ENCODE peak calls at places on chromosome 15, in four cellular contexts. U, R, P and Z are unnamed samples.

GRCh38 chr15:62464705-62465104 is 299.6 kb upstream of the C2CD4B start:
- DNase-seq in U (peak), R (no peak), P (no peak), Z (no peak)

GRCh38 chr15:42679285-42680141 is 57.4 kb downstream of the CDAN1 start:
- DNase-seq in U (no peak), R (no peak), P (no peak), Z (no peak)

GRCh38 chr15:33188654-33189257 is 5.8 kb downstream of the FMN1 start:
- DNase-seq in U (no peak), R (no peak), P (peak), Z (no peak)

GRCh38 chr15:51738553-51738952 is 1.1 kb upstream of the LYSMD2 start:
- DNase-seq in U (no peak), R (no peak), P (no peak), Z (no peak)

GRCh38 chr15:51077565-51078153 is 17.0 kb downstream of the TNFAIP8L3 start:
- DNase-seq in U (no peak), R (peak), P (peak), Z (peak)

GRCh38 chr15:45612790-45613415 is 21.9 kb upstream of the SQOR start:
- DNase-seq in U (peak), R (no peak), P (no peak), Z (no peak)

GRCh38 chr15:35912196-35912595 is 366.2 kb upstream of the DPH6 start:
- DNase-seq in U (peak), R (no peak), P (no peak), Z (no peak)

GRCh38 chr15:38558714-38559059 is 5.9 kb downstream of the RASGRP1 start:
- DNase-seq in U (peak), R (no peak), P (no peak), Z (no peak)

GRCh38 chr15:92324036-92324963 is 69.4 kb upstream of the ST8SIA2 start:
- DNase-seq in U (no peak), R (no peak), P (no peak), Z (no peak)

GRCh38 chr15:71044006-71044405 is 71.3 kb upstream of the THSD4 start:
- DNase-seq in U (peak), R (no peak), P (no peak), Z (no peak)

GRCh38 chr15:92904832-92905640 is 4.9 kb downstream of the CHD2 start:
- DNase-seq in U (no peak), R (no peak), P (no peak), Z (no peak)

GRCh38 chr15:100001405-100001804 is 268.2 kb upstream of the LYSMD4 start:
- DNase-seq in U (no peak), R (no peak), P (no peak), Z (no peak)

GRCh38 chr15:91413142-91413541 is 313.1 kb downstream of the SV2B start:
- DNase-seq in U (peak), R (no peak), P (no peak), Z (no peak)

GRCh38 chr15:39281094-39281493 is 299.8 kb upstream of the THBS1 start:
- DNase-seq in U (peak), R (no peak), P (no peak), Z (no peak)

DNA sequence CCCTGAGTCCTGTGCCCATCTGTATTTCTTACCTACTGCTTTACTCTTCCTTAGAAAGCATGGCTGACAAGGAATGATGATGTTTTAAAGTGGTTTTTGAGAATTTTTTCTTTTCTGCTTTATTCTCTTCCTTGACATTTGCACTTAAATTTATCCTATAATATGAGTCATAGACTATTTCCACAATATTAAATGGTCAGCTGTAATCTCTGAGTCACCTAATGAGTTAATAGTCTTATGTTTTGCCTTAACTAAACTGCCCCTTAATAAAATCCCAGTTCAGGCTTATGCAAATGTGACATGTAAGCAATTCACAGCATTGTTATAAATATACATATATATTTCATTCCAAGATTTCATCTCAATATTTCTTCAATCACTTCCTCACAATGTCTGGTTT is 23.8 kb downstream of the MEIS2 start:
- DNase-seq in U (peak), R (no peak), P (no peak), Z (no peak)
- H3K27ac ChIP-seq in U (no peak), R (no peak), P (no peak), Z (no peak)

GRCh38 chr15:78321041-78321570 is 19.0 kb upstream of the CRABP1 start:
- DNase-seq in U (no peak), R (no peak), P (no peak), Z (no peak)

GRCh38 chr15:78320173-78320572 is 20.0 kb upstream of the CRABP1 start:
- DNase-seq in U (no peak), R (no peak), P (no peak), Z (no peak)

GRCh38 chr15:78322243-78322642 is 17.9 kb upstream of the CRABP1 start:
- DNase-seq in U (peak), R (no peak), P (no peak), Z (no peak)

GRCh38 chr15:78322724-78323395 is 17.3 kb upstream of the CRABP1 start:
- DNase-seq in U (no peak), R (no peak), P (no peak), Z (no peak)

DNA sequence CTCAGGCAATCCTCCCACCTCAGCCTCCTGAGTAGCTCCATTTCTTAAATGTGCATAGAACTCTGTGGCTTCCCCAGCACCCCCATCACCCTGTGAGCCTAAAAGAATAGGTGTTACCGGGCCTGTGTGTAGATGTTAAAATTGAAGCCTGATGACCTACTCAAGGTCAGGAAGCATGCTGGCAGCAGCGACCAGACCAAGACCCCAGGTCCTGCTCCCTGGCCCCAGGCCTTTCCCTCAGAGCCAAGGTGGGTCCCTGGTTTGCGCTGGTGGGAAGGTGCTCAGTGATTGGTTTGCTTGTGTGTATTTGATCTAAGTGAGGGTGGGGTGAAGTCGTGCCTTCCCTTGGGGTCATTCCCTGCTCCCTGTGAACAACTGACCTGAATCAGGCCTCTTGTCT is 18.4 kb upstream of the CRABP1 start:
- DNase-seq in U (no peak), R (no peak), P (no peak), Z (no peak)
- TF ChIP-seq CHD1 in U (no peak), R (no peak), P (no peak), Z (no peak)

GRCh38 chr15:101219441-101219840 is 32.4 kb downstream of the CHSY1 start:
- DNase-seq in U (peak), R (no peak), P (no peak), Z (no peak)

GRCh38 chr15:101225658-101226057 is 26.2 kb downstream of the CHSY1 start:
- DNase-seq in U (peak), R (no peak), P (no peak), Z (no peak)

GRCh38 chr15:101217446-101217845 is 34.4 kb downstream of the CHSY1 start:
- DNase-seq in U (no peak), R (peak), P (no peak), Z (no peak)

GRCh38 chr15:101220060-101220459 is 31.8 kb downstream of the CHSY1 start:
- DNase-seq in U (no peak), R (no peak), P (no peak), Z (no peak)

DNA sequence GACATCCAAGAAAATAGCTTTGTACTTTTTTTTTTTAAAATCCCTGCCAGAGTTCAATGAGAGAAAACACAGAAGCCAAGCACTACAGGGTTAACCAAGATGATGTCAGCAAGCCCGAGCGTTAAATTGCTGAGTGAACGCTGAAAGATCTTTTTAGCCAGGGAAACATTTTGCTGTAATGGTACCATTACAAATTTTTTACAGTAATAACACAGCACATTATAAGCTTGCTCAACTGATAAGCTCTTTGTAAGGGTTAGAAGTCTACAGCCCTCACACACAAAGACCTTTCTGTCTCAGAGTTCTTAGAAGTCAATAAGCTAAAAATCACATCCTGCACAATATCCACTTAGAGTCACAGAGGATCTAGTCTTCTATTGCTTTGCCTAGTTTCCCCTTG is 30.0 kb downstream of the CHSY1 start:
- DNase-seq in U (no peak), R (no peak), P (no peak), Z (no peak)
- H3K27ac ChIP-seq in U (peak), R (no peak), P (no peak), Z (no peak)

DNA sequence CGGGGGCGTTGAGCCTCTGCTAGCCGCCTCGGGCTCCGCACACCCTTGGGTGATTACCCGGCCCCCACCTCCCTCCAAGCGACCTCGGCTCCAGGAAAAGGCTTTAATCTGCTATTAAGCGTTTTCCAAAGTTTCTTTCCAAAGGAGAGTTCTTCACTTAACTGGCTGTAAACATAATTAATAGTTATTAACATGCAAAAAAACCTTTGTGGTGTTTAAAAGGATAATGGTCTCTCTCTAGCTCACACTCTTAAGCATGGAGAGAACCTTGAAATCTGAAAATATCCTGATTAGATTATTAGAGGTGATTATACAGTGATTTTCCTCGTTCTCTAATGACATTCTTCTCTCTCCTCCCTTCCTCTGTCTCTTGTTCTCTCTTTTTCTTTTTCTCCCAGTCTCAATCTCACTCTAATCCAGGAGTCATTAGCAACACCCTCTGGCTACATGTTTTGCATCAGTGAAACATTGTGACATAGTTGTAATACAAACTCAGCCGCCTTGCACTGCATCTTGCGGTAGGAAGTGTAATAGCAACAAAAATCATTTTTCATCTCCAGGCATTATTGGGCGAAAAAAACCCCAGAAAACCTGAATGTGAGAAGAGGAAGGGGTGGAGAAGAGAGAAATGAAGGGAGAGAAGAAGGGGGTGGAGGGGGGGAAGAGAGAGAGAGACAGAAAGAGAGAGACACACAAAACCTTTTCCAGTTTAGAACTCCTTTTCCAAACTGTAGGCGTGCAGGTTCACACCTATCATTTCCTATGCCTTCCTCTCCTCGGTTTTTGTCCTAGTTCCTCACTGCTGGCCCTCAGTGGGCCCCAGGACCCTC is 24.4 kb downstream of the NR2F2 start:
- DNase-seq in U (peak), R (no peak), P (no peak), Z (no peak)
- TF ChIP-seq CHD1 in U (no peak), R (no peak), P (no peak), Z (no peak)

GRCh38 chr15:90063733-90064247 is 38.5 kb downstream of the IDH2 start:
- DNase-seq in U (no peak), R (no peak), P (no peak), Z (no peak)
- H3K27ac ChIP-seq in U (no peak), R (peak), P (peak), Z (peak)

GRCh38 chr15:74307827-74308642 is 59.4 kb downstream of the CYP11A1 start:
- DNase-seq in U (peak), R (peak), P (no peak), Z (no peak)
- TF ChIP-seq CHD1 in U (no peak), R (no peak), P (no peak), Z (no peak)